ENCODE peak calls at places on chromosomes 16 and 17, in six cellular contexts. One of them, this sample, is unnamed.
A peak's percentile ranks its signal among the peaks of the same experiment; 100 is the strongest.

GRCh38 chr17:50153650-50154575 is 3.4 kb upstream of the PPP1R9B start:
- ATAC-seq in right cardiac atrium: peak; percentile 27
- ATAC-seq in left lung: no peak
- ATAC-seq in heart left ventricle: peak; percentile 10
- ATAC-seq in foreskin keratinocyte: no peak
- ATAC-seq in heart right ventricle: peak; percentile 8
- ATAC-seq in this sample: peak; percentile 2

GRCh38 chr16:88195021-88195581 is 187.7 kb upstream of the ZNF469 start:
- ATAC-seq in right cardiac atrium: no peak
- ATAC-seq in left lung: no peak
- ATAC-seq in heart left ventricle: no peak
- ATAC-seq in foreskin keratinocyte: no peak
- ATAC-seq in heart right ventricle: no peak
- ATAC-seq in this sample: no peak

GRCh38 chr16:23843143-23843542 is 7.4 kb downstream of the PRKCB start:
- ATAC-seq in right cardiac atrium: no peak
- ATAC-seq in left lung: no peak
- ATAC-seq in heart left ventricle: no peak
- ATAC-seq in foreskin keratinocyte: no peak
- ATAC-seq in heart right ventricle: no peak
- ATAC-seq in this sample: no peak

GRCh38 chr16:47978491-47979490 is 177.0 kb downstream of the ABCC12 start:
- ATAC-seq in right cardiac atrium: no peak
- ATAC-seq in left lung: no peak
- ATAC-seq in heart left ventricle: no peak
- ATAC-seq in foreskin keratinocyte: no peak
- ATAC-seq in heart right ventricle: no peak
- ATAC-seq in this sample: no peak

GRCh38 chr17:57110152-57110542 is 25.1 kb downstream of the AKAP1 start:
- ATAC-seq in right cardiac atrium: peak; percentile 29
- ATAC-seq in left lung: no peak
- ATAC-seq in heart left ventricle: peak; percentile 42
- ATAC-seq in foreskin keratinocyte: no peak
- ATAC-seq in heart right ventricle: peak; percentile 42
- ATAC-seq in this sample: no peak

GRCh38 chr17:7835818-7836595 is 2.0 kb downstream of the KDM6B start:
- ATAC-seq in right cardiac atrium: peak; percentile 43
- ATAC-seq in left lung: peak; percentile 38
- ATAC-seq in heart left ventricle: peak; percentile 48
- ATAC-seq in foreskin keratinocyte: peak; percentile 9
- ATAC-seq in heart right ventricle: peak; percentile 46
- ATAC-seq in this sample: peak; percentile 44

GRCh38 chr16:84826558-84826941 is 6.8 kb downstream of the CRISPLD2 start:
- ATAC-seq in right cardiac atrium: peak; percentile 71
- ATAC-seq in left lung: peak; percentile 25
- ATAC-seq in heart left ventricle: peak; percentile 38
- ATAC-seq in foreskin keratinocyte: no peak
- ATAC-seq in heart right ventricle: peak; percentile 46
- ATAC-seq in this sample: peak; percentile 28

GRCh38 chr16:58464047-58464915 is 35.7 kb upstream of the NDRG4 start:
- ATAC-seq in right cardiac atrium: peak; percentile 48
- ATAC-seq in left lung: peak; percentile 75
- ATAC-seq in heart left ventricle: peak; percentile 51
- ATAC-seq in foreskin keratinocyte: peak; percentile 19
- ATAC-seq in heart right ventricle: peak; percentile 38
- ATAC-seq in this sample: peak; percentile 72

GRCh38 chr16:30445408-30446202 is at the start of gene SEPHS2:
- ATAC-seq in right cardiac atrium: peak; percentile 97
- ATAC-seq in left lung: peak; percentile 97
- ATAC-seq in heart left ventricle: peak; percentile 97
- ATAC-seq in foreskin keratinocyte: peak; percentile 87
- ATAC-seq in heart right ventricle: peak; percentile 98
- ATAC-seq in this sample: peak; percentile 95

GRCh38 chr16:13767215-13767614 is 152.7 kb upstream of the ERCC4 start:
- ATAC-seq in right cardiac atrium: no peak
- ATAC-seq in left lung: no peak
- ATAC-seq in heart left ventricle: no peak
- ATAC-seq in foreskin keratinocyte: no peak
- ATAC-seq in heart right ventricle: no peak
- ATAC-seq in this sample: no peak

GRCh38 chr17:31067699-31068184 is 27.0 kb upstream of the NF1 start:
- ATAC-seq in right cardiac atrium: peak; percentile 67
- ATAC-seq in left lung: peak; percentile 81
- ATAC-seq in heart left ventricle: peak; percentile 45
- ATAC-seq in foreskin keratinocyte: peak; percentile 65
- ATAC-seq in heart right ventricle: peak; percentile 19
- ATAC-seq in this sample: peak; percentile 80

GRCh38 chr16:4388275-4389021 is 16.8 kb downstream of the VASN start:
- ATAC-seq in right cardiac atrium: peak; percentile 25
- ATAC-seq in left lung: no peak
- ATAC-seq in heart left ventricle: peak; percentile 50
- ATAC-seq in foreskin keratinocyte: no peak
- ATAC-seq in heart right ventricle: peak; percentile 57
- ATAC-seq in this sample: no peak

GRCh38 chr17:81159611-81160265 is 5.6 kb upstream of the PVALEF start:
- ATAC-seq in right cardiac atrium: peak; percentile 19
- ATAC-seq in left lung: no peak
- ATAC-seq in heart left ventricle: peak; percentile 17
- ATAC-seq in foreskin keratinocyte: no peak
- ATAC-seq in heart right ventricle: no peak
- ATAC-seq in this sample: no peak

GRCh38 chr16:69830534-69831211 is 68.5 kb downstream of the WWP2 start:
- ATAC-seq in right cardiac atrium: no peak
- ATAC-seq in left lung: peak; percentile 83
- ATAC-seq in heart left ventricle: no peak
- ATAC-seq in foreskin keratinocyte: no peak
- ATAC-seq in heart right ventricle: no peak
- ATAC-seq in this sample: peak; percentile 34

GRCh38 chr17:64209983-64210382 is 53.1 kb downstream of the TEX2 start:
- ATAC-seq in right cardiac atrium: no peak
- ATAC-seq in left lung: peak; percentile 92
- ATAC-seq in heart left ventricle: peak; percentile 38
- ATAC-seq in foreskin keratinocyte: peak; percentile 88
- ATAC-seq in heart right ventricle: no peak
- ATAC-seq in this sample: no peak

GRCh38 chr17:10233157-10233556 is 34.8 kb upstream of the GAS7 start:
- ATAC-seq in right cardiac atrium: no peak
- ATAC-seq in left lung: no peak
- ATAC-seq in heart left ventricle: no peak
- ATAC-seq in foreskin keratinocyte: no peak
- ATAC-seq in heart right ventricle: no peak
- ATAC-seq in this sample: no peak

GRCh38 chr17:66491213-66491612 is 188.8 kb downstream of the PRKCA start:
- ATAC-seq in right cardiac atrium: no peak
- ATAC-seq in left lung: no peak
- ATAC-seq in heart left ventricle: no peak
- ATAC-seq in foreskin keratinocyte: no peak
- ATAC-seq in heart right ventricle: no peak
- ATAC-seq in this sample: no peak

GRCh38 chr16:73743665-73744496 is 552.7 kb upstream of the PSMD7 start:
- ATAC-seq in right cardiac atrium: no peak
- ATAC-seq in left lung: no peak
- ATAC-seq in heart left ventricle: no peak
- ATAC-seq in foreskin keratinocyte: no peak
- ATAC-seq in heart right ventricle: no peak
- ATAC-seq in this sample: no peak

GRCh38 chr17:75842963-75843576 is 1.1 kb downstream of the UNC13D start:
- ATAC-seq in right cardiac atrium: no peak
- ATAC-seq in left lung: no peak
- ATAC-seq in heart left ventricle: no peak
- ATAC-seq in foreskin keratinocyte: no peak
- ATAC-seq in heart right ventricle: no peak
- ATAC-seq in this sample: no peak

GRCh38 chr16:68481636-68482035 is 33.3 kb upstream of the SMPD3 start:
- ATAC-seq in right cardiac atrium: no peak
- ATAC-seq in left lung: peak; percentile 21
- ATAC-seq in heart left ventricle: no peak
- ATAC-seq in foreskin keratinocyte: no peak
- ATAC-seq in heart right ventricle: no peak
- ATAC-seq in this sample: no peak

GRCh38 chr17:5122586-5123342 is 6.9 kb downstream of the USP6 start:
- ATAC-seq in right cardiac atrium: peak; percentile 75
- ATAC-seq in left lung: peak; percentile 78
- ATAC-seq in heart left ventricle: peak; percentile 42
- ATAC-seq in foreskin keratinocyte: peak; percentile 12
- ATAC-seq in heart right ventricle: peak; percentile 59
- ATAC-seq in this sample: peak; percentile 46

GRCh38 chr16:50627419-50627818 is 53.7 kb downstream of the SNX20 start:
- ATAC-seq in right cardiac atrium: peak; percentile 70
- ATAC-seq in left lung: peak; percentile 59
- ATAC-seq in heart left ventricle: peak; percentile 88
- ATAC-seq in foreskin keratinocyte: peak; percentile 38
- ATAC-seq in heart right ventricle: peak; percentile 89
- ATAC-seq in this sample: no peak

This sample was measured in SK-N-SH treated with all-trans-retinoic acid at 6 μM for 48 hours.